ENCODE peak calls at places on chromosomes 6 and 20, in seven cellular contexts. D, C, X, K, L, S and F are unnamed samples.
A peak's percentile ranks its signal among the peaks of the same experiment; 100 is the strongest.

GRCh38 chr20:44745560-44746366 is at the start of gene KCNK15:
- DNase-seq in D (peak; percentile 85), C (peak; percentile 73), S (peak; percentile 33), X (peak; percentile 31), K (no peak), L (peak; percentile 35), F (no peak)

GRCh38 chr6:18022398-18023231 is 35.2 kb upstream of the KIF13A start:
- DNase-seq in D (no peak), X (no peak), K (peak; percentile 20), L (peak; percentile 58), S (peak; percentile 87), C (peak; percentile 97), F (peak; percentile 58)

GRCh38 chr20:35637266-35637665 is 21.6 kb downstream of the SPAG4 start:
- DNase-seq in L (no peak), K (no peak), D (no peak), C (no peak), S (no peak), X (no peak), F (no peak)

GRCh38 chr20:51348866-51349265 is 193.7 kb downstream of the NFATC2 start:
- DNase-seq in S (no peak), K (no peak), C (no peak), L (no peak), X (no peak), D (no peak), F (no peak)

GRCh38 chr6:31049518-31049917 is 39.2 kb downstream of the MUC22 start:
- DNase-seq in K (no peak), D (no peak), X (no peak), C (no peak), L (no peak), S (no peak), F (no peak)

GRCh38 chr6:127439718-127440117 is 19.5 kb downstream of the KIAA0408 start:
- DNase-seq in C (no peak), K (no peak), L (no peak), D (no peak), X (no peak), S (no peak), F (no peak)

GRCh38 chr6:150238857-150239407 is 96.1 kb downstream of the PPP1R14C start:
- DNase-seq in L (no peak), S (no peak), D (no peak), K (no peak), X (no peak), C (no peak), F (no peak)

GRCh38 chr6:56245903-56246351 is 1.5 kb downstream of the COL21A1 start:
- DNase-seq in D (no peak), C (no peak), L (no peak), S (no peak), K (no peak), X (no peak), F (no peak)

GRCh38 chr20:50560867-50561266 is 50.7 kb downstream of the PTPN1 start:
- DNase-seq in L (no peak), X (no peak), S (no peak), C (no peak), D (no peak), K (no peak), F (no peak)

GRCh38 chr6:36350681-36351091 is 14.0 kb upstream of the BNIP5 start:
- DNase-seq in D (peak; percentile 86), S (peak; percentile 99), K (peak; percentile 39), C (no peak), L (peak; percentile 9), X (no peak), F (peak; percentile 98)

GRCh38 chr6:69018911-69019310 is 383.8 kb downstream of the ADGRB3 start:
- DNase-seq in K (no peak), L (no peak), X (no peak), S (no peak), D (no peak), C (no peak), F (no peak)

GRCh38 chr20:1122388-1123315 is 4.2 kb downstream of the PSMF1 start:
- DNase-seq in X (no peak), K (no peak), C (no peak), D (peak; percentile 81), L (no peak), S (peak; percentile 31), F (peak; percentile 62)

GRCh38 chr20:51363378-51363777 is 179.1 kb downstream of the NFATC2 start:
- DNase-seq in C (no peak), L (no peak), S (no peak), K (no peak), X (no peak), D (no peak), F (no peak)

GRCh38 chr6:86031713-86032112 is 389.0 kb upstream of the SYNCRIP start:
- DNase-seq in L (no peak), S (no peak), K (no peak), X (no peak), D (no peak), C (no peak), F (no peak)

GRCh38 chr6:126625019-126625418 is 285.1 kb downstream of the CENPW start:
- DNase-seq in C (peak; percentile 51), K (peak; percentile 2), D (no peak), S (peak; percentile 32), L (peak; percentile 11), X (no peak), F (peak; percentile 43)

GRCh38 chr6:35042041-35042440 is 99.1 kb downstream of the TCP11 start:
- DNase-seq in K (no peak), S (no peak), C (no peak), D (no peak), L (no peak), X (no peak), F (no peak)

GRCh38 chr6:109055771-109056235 is 38.8 kb downstream of the SESN1 start:
- DNase-seq in K (no peak), D (no peak), L (peak; percentile 38), X (no peak), S (peak; percentile 27), C (no peak), F (no peak)

GRCh38 chr20:33900515-33901131 is 89.5 kb downstream of the CHMP4B start:
- DNase-seq in X (no peak), K (no peak), D (no peak), S (no peak), C (no peak), L (no peak), F (no peak)

GRCh38 chr20:47576516-47577033 is 74.9 kb downstream of the NCOA3 start:
- DNase-seq in K (peak; percentile 65), X (no peak), S (peak; percentile 93), C (peak; percentile 54), D (peak; percentile 78), L (peak; percentile 78), F (peak; percentile 92)

GRCh38 chr6:128616342-128616741 is 95.9 kb upstream of the PTPRK start:
- DNase-seq in X (no peak), D (no peak), K (no peak), L (no peak), S (no peak), C (no peak), F (no peak)

DNA sequence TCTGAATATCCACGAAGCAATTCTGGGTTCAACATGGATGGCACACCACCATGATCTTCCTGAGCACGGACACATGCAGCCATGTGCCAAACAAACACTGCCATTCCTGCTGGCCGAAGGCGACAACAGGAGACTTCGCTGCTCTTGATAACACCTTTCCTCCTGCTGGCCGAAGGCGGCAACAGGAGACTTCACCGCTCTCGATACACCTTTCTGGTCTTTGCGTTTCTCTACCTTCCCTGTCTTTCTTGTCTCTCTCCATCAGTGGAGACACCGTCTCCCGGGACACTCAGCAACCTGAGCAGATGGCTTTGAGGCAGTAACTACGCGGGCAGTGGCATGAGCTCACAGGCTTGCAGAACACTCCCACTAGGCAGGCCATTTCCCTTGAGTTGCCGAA is 54.9 kb upstream of the MPC1 start:
- DNase-seq in D (no peak), L (no peak), C (peak; percentile 60), S (no peak), K (no peak), X (no peak), F (no peak)
- TF ChIP-seq CTCF in D (no peak), L (no peak), C (peak; percentile 16), S (no peak), K (no peak), X (no peak), F (no peak)

GRCh38 chr20:2374346-2375125 is 6.2 kb upstream of the TGM6 start:
- DNase-seq in X (no peak), L (no peak), D (no peak), C (no peak), S (no peak), K (no peak), F (no peak)

GRCh38 chr20:2368621-2369020 is 12.1 kb upstream of the TGM6 start:
- DNase-seq in K (no peak), S (no peak), C (no peak), L (no peak), D (no peak), X (no peak), F (no peak)

GRCh38 chr20:2378893-2379292 is 1.8 kb upstream of the TGM6 start:
- DNase-seq in S (no peak), X (no peak), D (no peak), L (no peak), C (no peak), K (no peak), F (no peak)

GRCh38 chr20:2373098-2373497 is 7.6 kb upstream of the TGM6 start:
- DNase-seq in L (no peak), C (no peak), D (no peak), K (no peak), S (no peak), X (no peak), F (no peak)
- H3K27ac ChIP-seq in L (no peak overlapping the region), C (no peak overlapping the region), D (no peak overlapping the region), K (no peak overlapping the region), S (no peak overlapping the region), X (no peak overlapping the region), F (no peak overlapping the region)

GRCh38 chr20:4136078-4136966 is 121.0 kb upstream of the RNF24 start:
- DNase-seq in S (no peak), L (no peak), D (no peak), X (no peak), K (no peak), C (no peak), F (no peak)

GRCh38 chr20:4132956-4133355 is 117.6 kb upstream of the RNF24 start:
- DNase-seq in C (no peak), D (no peak), S (no peak), K (no peak), X (no peak), L (no peak), F (no peak)

GRCh38 chr20:4135385-4136077 is 120.2 kb upstream of the RNF24 start:
- DNase-seq in L (peak; percentile 97), X (no peak), C (no peak), S (peak; percentile 99), D (peak; percentile 90), K (peak; percentile 90), F (peak; percentile 98)

GRCh38 chr20:4134861-4135379 is 119.6 kb upstream of the RNF24 start:
- DNase-seq in S (no peak), D (no peak), X (no peak), C (no peak), K (no peak), L (no peak), F (no peak)

GRCh38 chr20:4134355-4134834 is 119.0 kb upstream of the RNF24 start:
- DNase-seq in X (no peak), S (no peak), K (no peak), D (no peak), L (no peak), C (no peak), F (no peak)
- H3K4me3 ChIP-seq in X (no peak overlapping the region), S (no peak overlapping the region), K (no peak overlapping the region), D (no peak overlapping the region), L (no peak overlapping the region), C (no peak overlapping the region), F (no peak overlapping the region)

GRCh38 chr6:4675086-4675485 is 101.1 kb upstream of the CDYL start:
- DNase-seq in C (no peak), S (no peak), K (no peak), L (no peak), X (no peak), D (no peak), F (no peak)
- TF ChIP-seq CTCF in C (no peak), S (no peak), K (no peak), L (no peak), X (no peak), D (no peak), F (no peak)